ENCODE peak calls at places on chromosomes 16 and 17, in seven cellular contexts. One of them, this sample, is unnamed.

GRCh38 chr16:82641336-82641984 is 14.7 kb downstream of the CDH13 start:
- DNase-seq in glutamatergic neuron: no peak
- DNase-seq in HL-60: no peak
- DNase-seq in A673: peak
- DNase-seq in neural progenitor cell: no peak
- DNase-seq in heart right ventricle: no peak
- DNase-seq in progenitor cell of endocrine pancreas: no peak
- DNase-seq in this sample: no peak

GRCh38 chr17:69357701-69358100 is 30.8 kb upstream of the ABCA5 start:
- DNase-seq in A673: no peak
- DNase-seq in neural progenitor cell: no peak
- DNase-seq in progenitor cell of endocrine pancreas: no peak
- DNase-seq in glutamatergic neuron: no peak
- DNase-seq in HL-60: no peak
- DNase-seq in heart right ventricle: no peak
- DNase-seq in this sample: no peak

GRCh38 chr16:18809165-18809564 is 7.8 kb upstream of the ARL6IP1 start:
- DNase-seq in neural progenitor cell: no peak
- DNase-seq in A673: no peak
- DNase-seq in heart right ventricle: no peak
- DNase-seq in progenitor cell of endocrine pancreas: no peak
- DNase-seq in HL-60: no peak
- DNase-seq in glutamatergic neuron: no peak
- DNase-seq in this sample: no peak

GRCh38 chr16:50334106-50334975 is 34.4 kb downstream of the BRD7 start:
- DNase-seq in neural progenitor cell: no peak
- DNase-seq in progenitor cell of endocrine pancreas: no peak
- DNase-seq in HL-60: no peak
- DNase-seq in glutamatergic neuron: no peak
- DNase-seq in A673: no peak
- DNase-seq in heart right ventricle: no peak
- DNase-seq in this sample: no peak

GRCh38 chr17:58969156-58969555 is 137.5 kb downstream of the TRIM37 start:
- DNase-seq in glutamatergic neuron: no peak
- DNase-seq in neural progenitor cell: no peak
- DNase-seq in A673: peak
- DNase-seq in progenitor cell of endocrine pancreas: no peak
- DNase-seq in heart right ventricle: no peak
- DNase-seq in HL-60: no peak
- DNase-seq in this sample: no peak

GRCh38 chr17:71987634-71988033 is 133.2 kb upstream of the SOX9 start:
- DNase-seq in glutamatergic neuron: no peak
- DNase-seq in progenitor cell of endocrine pancreas: no peak
- DNase-seq in HL-60: no peak
- DNase-seq in neural progenitor cell: no peak
- DNase-seq in heart right ventricle: no peak
- DNase-seq in A673: no peak
- DNase-seq in this sample: no peak

GRCh38 chr17:74773871-74774286 is 2.3 kb downstream of the NAT9 start:
- DNase-seq in heart right ventricle: no peak
- DNase-seq in glutamatergic neuron: no peak
- DNase-seq in A673: no peak
- DNase-seq in neural progenitor cell: no peak
- DNase-seq in progenitor cell of endocrine pancreas: no peak
- DNase-seq in HL-60: no peak
- DNase-seq in this sample: no peak

GRCh38 chr16:54351171-54351570 is 64.6 kb upstream of the IRX3 start:
- DNase-seq in HL-60: no peak
- DNase-seq in progenitor cell of endocrine pancreas: no peak
- DNase-seq in heart right ventricle: no peak
- DNase-seq in glutamatergic neuron: no peak
- DNase-seq in A673: no peak
- DNase-seq in neural progenitor cell: peak
- DNase-seq in this sample: no peak

GRCh38 chr16:13453938-13454553 is 465.9 kb upstream of the ERCC4 start:
- DNase-seq in A673: peak
- DNase-seq in glutamatergic neuron: peak
- DNase-seq in progenitor cell of endocrine pancreas: peak
- DNase-seq in HL-60: peak
- DNase-seq in heart right ventricle: no peak
- DNase-seq in neural progenitor cell: peak
- DNase-seq in this sample: no peak

GRCh38 chr16:66841366-66841765 is 2.8 kb upstream of the CA7 start:
- DNase-seq in HL-60: no peak
- DNase-seq in heart right ventricle: no peak
- DNase-seq in neural progenitor cell: no peak
- DNase-seq in glutamatergic neuron: no peak
- DNase-seq in progenitor cell of endocrine pancreas: no peak
- DNase-seq in A673: no peak
- DNase-seq in this sample: no peak

GRCh38 chr17:78865682-78866390 is 25.2 kb upstream of the USP36 start:
- DNase-seq in progenitor cell of endocrine pancreas: peak
- DNase-seq in heart right ventricle: peak
- DNase-seq in neural progenitor cell: peak
- DNase-seq in glutamatergic neuron: peak
- DNase-seq in A673: peak
- DNase-seq in HL-60: peak
- DNase-seq in this sample: peak

GRCh38 chr16:79307214-79307613 is 293.3 kb downstream of the MAF start:
- DNase-seq in neural progenitor cell: no peak
- DNase-seq in A673: no peak
- DNase-seq in heart right ventricle: peak
- DNase-seq in progenitor cell of endocrine pancreas: no peak
- DNase-seq in HL-60: no peak
- DNase-seq in glutamatergic neuron: no peak
- DNase-seq in this sample: peak

GRCh38 chr16:76176153-76176552 is 101.0 kb upstream of the CNTNAP4 start:
- DNase-seq in A673: no peak
- DNase-seq in neural progenitor cell: no peak
- DNase-seq in glutamatergic neuron: no peak
- DNase-seq in heart right ventricle: no peak
- DNase-seq in progenitor cell of endocrine pancreas: no peak
- DNase-seq in HL-60: no peak
- DNase-seq in this sample: no peak

GRCh38 chr17:36611345-36612072 is 10.1 kb downstream of the MRM1 start:
- DNase-seq in heart right ventricle: no peak
- DNase-seq in neural progenitor cell: no peak
- DNase-seq in HL-60: no peak
- DNase-seq in A673: no peak
- DNase-seq in glutamatergic neuron: no peak
- DNase-seq in progenitor cell of endocrine pancreas: no peak
- DNase-seq in this sample: no peak

GRCh38 chr16:12557808-12558207 is 245.9 kb downstream of the CPPED1 start:
- DNase-seq in HL-60: no peak
- DNase-seq in neural progenitor cell: peak
- DNase-seq in glutamatergic neuron: no peak
- DNase-seq in A673: no peak
- DNase-seq in progenitor cell of endocrine pancreas: no peak
- DNase-seq in heart right ventricle: no peak
- DNase-seq in this sample: no peak

GRCh38 chr16:85656351-85657266 is 32.1 kb downstream of the GINS2 start:
- DNase-seq in heart right ventricle: no peak
- DNase-seq in glutamatergic neuron: no peak
- DNase-seq in HL-60: no peak
- DNase-seq in A673: no peak
- DNase-seq in neural progenitor cell: peak
- DNase-seq in progenitor cell of endocrine pancreas: no peak
- DNase-seq in this sample: no peak

GRCh38 chr16:50326835-50327465 is 41.8 kb downstream of the BRD7 start:
- DNase-seq in HL-60: peak
- DNase-seq in progenitor cell of endocrine pancreas: no peak
- DNase-seq in glutamatergic neuron: peak
- DNase-seq in heart right ventricle: no peak
- DNase-seq in A673: peak
- DNase-seq in neural progenitor cell: peak
- DNase-seq in this sample: no peak

GRCh38 chr16:55257971-55258613 is 65.9 kb upstream of the IRX6 start:
- DNase-seq in glutamatergic neuron: peak
- DNase-seq in progenitor cell of endocrine pancreas: peak
- DNase-seq in HL-60: peak
- DNase-seq in A673: peak
- DNase-seq in neural progenitor cell: peak
- DNase-seq in heart right ventricle: peak
- DNase-seq in this sample: no peak

DNA sequence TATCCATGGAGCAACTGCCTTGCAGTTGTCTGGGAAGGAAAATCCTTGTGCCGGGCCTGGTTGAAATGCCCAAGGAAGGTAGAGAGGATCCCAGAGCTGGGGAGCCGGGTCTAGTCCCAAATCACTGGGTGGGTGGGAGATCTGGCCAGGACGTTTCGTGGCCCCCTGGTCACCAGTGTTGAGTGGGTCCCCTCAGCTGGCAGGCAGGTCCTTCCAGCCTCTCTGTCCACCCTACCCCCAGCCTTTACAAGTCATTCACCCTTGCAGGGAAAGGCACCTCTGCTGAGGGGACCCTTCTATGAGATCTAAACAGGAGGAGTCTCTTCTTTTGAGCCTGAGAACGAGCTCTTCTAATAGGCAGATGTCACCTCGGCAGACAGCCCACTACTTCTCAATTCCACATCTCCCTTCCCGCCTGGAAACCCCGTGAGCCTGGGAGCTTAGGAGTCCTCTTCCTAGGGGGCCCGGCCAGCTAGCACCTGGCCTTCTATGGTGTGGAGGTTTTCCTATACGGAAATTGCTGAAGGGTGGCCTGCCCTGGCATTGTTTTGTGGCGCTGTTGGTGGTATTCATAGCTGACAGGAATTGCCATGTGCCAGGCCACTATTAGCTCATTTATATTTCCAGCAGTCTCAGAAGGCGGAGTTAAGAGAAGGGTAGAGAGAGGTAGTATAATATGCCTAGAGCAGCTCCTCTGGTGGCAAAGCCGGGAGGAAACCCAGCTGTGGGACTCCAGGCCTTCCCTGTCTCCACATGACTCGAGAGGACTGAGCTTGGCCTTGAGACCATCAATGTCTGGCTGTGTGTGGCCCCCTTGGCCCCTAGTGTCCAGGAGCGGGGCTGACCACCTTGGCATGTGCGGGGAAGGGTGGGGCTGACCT is 13.3 kb downstream of the MPRIP start:
- DNase-seq in A673: peak
- DNase-seq in glutamatergic neuron: peak
- DNase-seq in heart right ventricle: peak
- DNase-seq in neural progenitor cell: no peak
- DNase-seq in HL-60: no peak
- DNase-seq in progenitor cell of endocrine pancreas: no peak
- DNase-seq in this sample: no peak
- TF ChIP-seq CTCF in A673: no peak
- TF ChIP-seq CTCF in glutamatergic neuron: no peak
- TF ChIP-seq CTCF in heart right ventricle: peak
- TF ChIP-seq CTCF in neural progenitor cell: no peak
- TF ChIP-seq CTCF in HL-60: no peak
- TF ChIP-seq CTCF in progenitor cell of endocrine pancreas: no peak
- TF ChIP-seq CTCF in this sample: no peak

GRCh38 chr16:11312718-11313492 is 31.8 kb upstream of the PRM1 start:
- DNase-seq in glutamatergic neuron: no peak
- DNase-seq in neural progenitor cell: no peak
- DNase-seq in heart right ventricle: no peak
- DNase-seq in A673: peak
- DNase-seq in HL-60: peak
- DNase-seq in progenitor cell of endocrine pancreas: no peak
- DNase-seq in this sample: no peak

GRCh38 chr16:11313493-11314308 is 31.6 kb upstream of the RMI2 start:
- DNase-seq in HL-60: no peak
- DNase-seq in progenitor cell of endocrine pancreas: no peak
- DNase-seq in A673: no peak
- DNase-seq in neural progenitor cell: no peak
- DNase-seq in heart right ventricle: no peak
- DNase-seq in glutamatergic neuron: no peak
- DNase-seq in this sample: no peak

GRCh38 chr16:11316331-11317015 is 28.8 kb upstream of the RMI2 start:
- DNase-seq in A673: no peak
- DNase-seq in heart right ventricle: no peak
- DNase-seq in glutamatergic neuron: peak
- DNase-seq in progenitor cell of endocrine pancreas: no peak
- DNase-seq in HL-60: no peak
- DNase-seq in neural progenitor cell: peak
- DNase-seq in this sample: no peak

GRCh38 chr16:11314309-11314894 is 30.9 kb upstream of the RMI2 start:
- DNase-seq in progenitor cell of endocrine pancreas: no peak
- DNase-seq in HL-60: no peak
- DNase-seq in A673: no peak
- DNase-seq in heart right ventricle: no peak
- DNase-seq in neural progenitor cell: no peak
- DNase-seq in glutamatergic neuron: no peak
- DNase-seq in this sample: no peak

GRCh38 chr16:11315499-11315898 is 29.8 kb upstream of the RMI2 start:
- DNase-seq in heart right ventricle: no peak
- DNase-seq in progenitor cell of endocrine pancreas: no peak
- DNase-seq in HL-60: no peak
- DNase-seq in A673: peak
- DNase-seq in neural progenitor cell: peak
- DNase-seq in glutamatergic neuron: no peak
- DNase-seq in this sample: no peak
- TF ChIP-seq CTCF in heart right ventricle: peak
- TF ChIP-seq CTCF in progenitor cell of endocrine pancreas: peak
- TF ChIP-seq CTCF in HL-60: no peak
- TF ChIP-seq CTCF in A673: peak
- TF ChIP-seq CTCF in neural progenitor cell: peak
- TF ChIP-seq CTCF in glutamatergic neuron: no peak
- TF ChIP-seq CTCF in this sample: no peak

DNA sequence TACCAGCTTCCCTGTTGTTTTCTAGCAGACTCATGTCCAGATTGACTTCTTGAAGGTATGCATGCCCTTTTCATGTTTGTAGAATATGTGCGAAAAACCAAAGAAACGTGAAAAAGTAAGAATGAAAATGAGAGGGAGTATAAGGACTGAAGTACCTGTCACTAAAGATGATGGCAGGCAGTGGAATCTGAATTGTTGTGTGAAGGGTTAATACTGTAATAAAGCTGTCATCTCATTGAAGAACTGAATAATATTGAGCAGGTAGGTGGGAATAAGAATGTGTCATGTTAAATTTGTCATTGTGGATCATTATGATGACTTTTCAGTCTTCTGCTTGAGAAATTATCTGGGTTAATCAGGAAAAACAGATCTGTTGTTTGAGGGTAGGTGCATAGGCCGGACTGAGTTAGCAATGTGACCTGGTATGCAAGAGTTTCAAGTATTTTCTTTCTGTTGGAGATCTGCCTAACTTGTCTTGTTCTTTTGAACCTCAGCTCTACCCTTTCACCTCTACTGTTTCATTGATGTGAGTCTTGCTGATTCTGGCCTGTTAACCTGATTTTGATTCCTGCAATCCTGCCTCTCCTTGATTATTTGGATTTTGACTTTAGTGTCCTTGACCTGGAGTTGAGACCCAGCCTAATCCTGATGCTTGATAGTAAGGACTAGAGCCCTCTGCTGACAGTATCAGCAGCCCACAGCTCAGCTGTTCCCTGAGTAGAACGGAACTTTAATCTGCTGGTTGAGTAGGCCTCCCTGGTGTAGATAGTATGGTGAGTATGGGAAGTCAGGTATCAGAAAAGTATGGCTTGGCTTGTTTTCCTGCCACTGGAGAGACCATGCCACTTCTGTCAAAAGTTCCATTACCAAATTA is 64.6 kb downstream of the MAP2K4 start:
- DNase-seq in progenitor cell of endocrine pancreas: no peak
- DNase-seq in glutamatergic neuron: no peak
- DNase-seq in heart right ventricle: no peak
- DNase-seq in A673: no peak
- DNase-seq in neural progenitor cell: no peak
- DNase-seq in HL-60: no peak
- DNase-seq in this sample: no peak
- TF ChIP-seq CTCF in progenitor cell of endocrine pancreas: no peak
- TF ChIP-seq CTCF in glutamatergic neuron: no peak
- TF ChIP-seq CTCF in heart right ventricle: no peak
- TF ChIP-seq CTCF in A673: no peak
- TF ChIP-seq CTCF in neural progenitor cell: no peak
- TF ChIP-seq CTCF in HL-60: no peak
- TF ChIP-seq CTCF in this sample: no peak

GRCh38 chr17:61000911-61001310 is 323.3 kb downstream of the BCAS3 start:
- DNase-seq in heart right ventricle: no peak
- DNase-seq in HL-60: no peak
- DNase-seq in A673: no peak
- DNase-seq in neural progenitor cell: peak
- DNase-seq in glutamatergic neuron: no peak
- DNase-seq in progenitor cell of endocrine pancreas: no peak
- DNase-seq in this sample: no peak
- TF ChIP-seq CTCF in heart right ventricle: peak
- TF ChIP-seq CTCF in HL-60: no peak
- TF ChIP-seq CTCF in A673: no peak
- TF ChIP-seq CTCF in neural progenitor cell: peak
- TF ChIP-seq CTCF in glutamatergic neuron: no peak
- TF ChIP-seq CTCF in progenitor cell of endocrine pancreas: no peak
- TF ChIP-seq CTCF in this sample: no peak

This sample was measured in CD14-positive monocyte.